ENCODE peak calls at places on chromosomes 6 and 20, in six cellular contexts. C, F, D, E, U and X are unnamed samples.

GRCh38 chr20:40654876-40655275 is 34.2 kb downstream of the MAFB start:
- DNase-seq in C (no peak), F (no peak), D (no peak), E (no peak), U (no peak), X (no peak)

GRCh38 chr20:6121504-6121903 is 1.3 kb downstream of the FERMT1 start:
- DNase-seq in C (no peak), F (no peak), D (no peak), E (no peak), U (no peak), X (no peak)

GRCh38 chr6:157615411-157615763 is 207.7 kb upstream of the SNX9 start:
- DNase-seq in C (no peak), F (no peak), D (no peak), E (no peak), U (no peak), X (no peak)

GRCh38 chr20:35226775-35227681 is 538 bp downstream of the MMP24 start:
- DNase-seq in C (peak), F (no peak), D (peak), E (peak), U (peak), X (peak)

GRCh38 chr20:1334370-1334731 is 5.4 kb upstream of the SDCBP2 start:
- DNase-seq in C (no peak), F (no peak), D (no peak), E (no peak), U (no peak), X (no peak)

GRCh38 chr20:5080384-5080877 is 39.3 kb downstream of the PCNA start:
- DNase-seq in C (peak), F (no peak), D (peak), E (no peak), U (no peak), X (peak)

GRCh38 chr6:111628117-111628866 is 22.6 kb upstream of the TRAF3IP2 start:
- DNase-seq in C (no peak), F (no peak), D (no peak), E (no peak), U (no peak), X (peak)

GRCh38 chr20:1500496-1500895 is 9.3 kb upstream of the SIRPB2 start:
- DNase-seq in C (no peak), F (no peak), D (no peak), E (no peak), U (no peak), X (no peak)

GRCh38 chr6:9532621-9533557 is 882.0 kb downstream of the TFAP2A start:
- DNase-seq in C (no peak), F (no peak), D (peak), E (no peak), U (no peak), X (no peak)

GRCh38 chr6:154572592-154572991 is 62.1 kb upstream of the CNKSR3 start:
- DNase-seq in C (no peak), F (no peak), D (no peak), E (no peak), U (no peak), X (no peak)

GRCh38 chr6:111997863-111998191 is 56.1 kb upstream of the CCN6 start:
- DNase-seq in C (no peak), F (no peak), D (no peak), E (no peak), U (no peak), X (no peak)

GRCh38 chr20:49595811-49596545 is 28.0 kb upstream of the PTGIS start:
- DNase-seq in C (peak), F (no peak), D (peak), E (no peak), U (no peak), X (no peak)

GRCh38 chr20:45971425-45971674 is 653 bp downstream of the ZNF335 start:
- DNase-seq in C (no peak), F (no peak), D (no peak), E (no peak), U (no peak), X (no peak)

GRCh38 chr6:470901-471448 is 79.4 kb downstream of the IRF4 start:
- DNase-seq in C (no peak), F (no peak), D (no peak), E (no peak), U (peak), X (no peak)

GRCh38 chr6:170497845-170498281 is 55.2 kb downstream of the PSMB1 start:
- DNase-seq in C (no peak), F (no peak), D (peak), E (peak), U (peak), X (no peak)

GRCh38 chr6:54071941-54072340 is 39.3 kb upstream of the MLIP start:
- DNase-seq in C (no peak), F (no peak), D (peak), E (no peak), U (no peak), X (no peak)

GRCh38 chr6:32794510-32794909 is 22.3 kb downstream of the HLA-DOB start:
- DNase-seq in C (no peak), F (no peak), D (no peak), E (no peak), U (no peak), X (peak)

GRCh38 chr6:159104163-159104885 is 59.5 kb upstream of the TAGAP start:
- DNase-seq in C (peak), F (no peak), D (peak), E (peak), U (peak), X (peak)

GRCh38 chr20:60115452-60115851 is 157.2 kb downstream of the CDH26 start:
- DNase-seq in C (no peak), F (no peak), D (no peak), E (no peak), U (no peak), X (no peak)

GRCh38 chr6:12013368-12013617 is 1.2 kb downstream of the HIVEP1 start:
- DNase-seq in C (no peak), F (no peak), D (no peak), E (no peak), U (no peak), X (peak)

GRCh38 chr20:61963149-61963548 is 102.5 kb downstream of the TAF4 start:
- DNase-seq in C (no peak), F (no peak), D (no peak), E (no peak), U (no peak), X (peak)

GRCh38 chr20:10239954-10240353 is 21.3 kb downstream of the SNAP25 start:
- DNase-seq in C (peak), F (no peak), D (no peak), E (no peak), U (no peak), X (no peak)

GRCh38 chr6:87756858-87757257 is 54.8 kb upstream of the AKIRIN2 start:
- DNase-seq in C (peak), F (no peak), D (peak), E (no peak), U (no peak), X (peak)

GRCh38 chr20:58209652-58210397 is 18.6 kb downstream of the ANKRD60 start:
- DNase-seq in C (peak), F (peak), D (peak), E (peak), U (peak), X (peak)

DNA sequence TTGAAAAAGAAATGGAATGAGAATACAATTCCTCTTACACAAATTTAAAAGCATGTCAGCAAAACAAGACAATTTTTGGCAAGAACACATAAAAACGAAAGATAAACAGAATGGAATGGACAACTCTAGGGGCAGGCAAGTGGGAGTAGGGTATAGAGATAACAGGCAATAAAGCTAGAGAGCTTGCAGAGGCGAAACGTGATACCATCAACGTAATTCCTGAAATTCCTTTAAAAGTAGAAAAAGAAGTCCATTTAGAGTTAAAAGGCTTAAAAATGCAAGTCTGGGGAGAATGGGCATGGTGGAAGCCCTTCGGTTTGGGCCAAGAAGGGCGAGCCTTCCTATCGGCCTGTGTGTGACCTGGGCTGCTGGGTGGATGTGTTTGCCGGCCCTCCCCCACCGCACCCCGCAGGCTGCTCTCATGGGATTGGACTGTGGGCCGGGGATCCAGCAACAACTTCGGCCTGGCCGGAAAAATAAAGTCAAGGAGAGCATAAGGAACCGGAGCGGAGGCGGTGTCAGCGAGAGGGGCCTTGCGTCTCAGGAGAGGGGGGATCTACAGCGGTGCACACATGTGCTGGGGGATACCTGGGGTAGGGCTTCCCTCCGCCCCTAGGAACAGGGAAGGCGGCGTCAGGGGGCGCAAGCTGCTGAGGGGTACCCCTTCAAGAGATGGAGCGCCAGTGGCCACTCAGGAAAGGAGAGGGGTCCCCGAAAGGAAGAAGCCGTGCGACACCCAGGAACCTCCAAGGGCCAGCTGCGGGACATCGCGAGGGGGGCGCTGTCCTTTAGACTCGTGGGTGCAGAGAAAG is 4.1 kb downstream of the TMEM239 start:
- DNase-seq in C (peak), F (no peak), D (peak), E (no peak), U (peak), X (peak)
- H2AFZ ChIP-seq in C (peak), F (no peak), D (no peak), E (peak), U (peak), X (no peak)

GRCh38 chr6:31722173-31722572 is 627 bp upstream of the LY6G6C start:
- DNase-seq in C (no peak), F (no peak), D (no peak), E (no peak), U (no peak), X (no peak)

GRCh38 chr6:31723245-31723979 is at the start of gene MPIG6B:
- DNase-seq in C (no peak), F (no peak), D (no peak), E (no peak), U (no peak), X (peak)

GRCh38 chr6:31721351-31722020 is at the start of gene LY6G6C:
- DNase-seq in C (no peak), F (no peak), D (no peak), E (no peak), U (no peak), X (peak)

GRCh38 chr6:31725502-31726350 is 2.6 kb downstream of the MPIG6B start:
- DNase-seq in C (no peak), F (no peak), D (no peak), E (no peak), U (no peak), X (no peak)

GRCh38 chr6:31723980-31724691 is 963 bp downstream of the MPIG6B start:
- DNase-seq in C (no peak), F (no peak), D (no peak), E (no peak), U (no peak), X (peak)
- H3K4me3 ChIP-seq in C (no peak), F (no peak), D (no peak), E (no peak), U (no peak), X (no peak)

DNA sequence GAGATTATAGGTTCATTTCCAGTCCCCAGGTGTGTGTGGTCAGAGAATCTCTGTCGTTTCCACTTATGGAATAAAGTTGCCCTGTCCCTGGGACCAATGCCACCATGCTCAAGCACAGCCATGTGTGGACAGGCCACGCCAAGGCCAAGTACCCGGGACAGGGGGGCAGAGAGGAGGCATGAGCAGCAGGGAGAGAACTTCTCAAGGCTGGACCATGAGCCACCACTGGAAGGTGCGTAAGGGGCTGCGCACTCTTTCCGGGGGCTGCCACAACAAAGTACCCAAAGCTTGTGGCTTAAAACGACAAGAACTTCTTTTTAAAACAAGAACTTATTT is 209.2 kb upstream of the KCNQ5 start:
- DNase-seq in C (no peak), F (no peak), D (no peak), E (no peak), U (no peak), X (no peak)
- H2AFZ ChIP-seq in C (peak), F (no peak), D (no peak), E (no peak), U (no peak), X (peak)

GRCh38 chr20:50651676-50652075 is 39.7 kb downstream of the RIPOR3 start:
- DNase-seq in C (no peak), F (no peak), D (no peak), E (no peak), U (no peak), X (no peak)

GRCh38 chr20:50658804-50659380 is 32.5 kb downstream of the RIPOR3 start:
- DNase-seq in C (no peak), F (no peak), D (no peak), E (no peak), U (no peak), X (no peak)

GRCh38 chr20:50652702-50653294 is 38.5 kb downstream of the RIPOR3 start:
- DNase-seq in C (peak), F (no peak), D (peak), E (no peak), U (no peak), X (no peak)

GRCh38 chr20:50654899-50655298 is 36.4 kb downstream of the RIPOR3 start:
- DNase-seq in C (no peak), F (no peak), D (peak), E (no peak), U (no peak), X (no peak)

DNA sequence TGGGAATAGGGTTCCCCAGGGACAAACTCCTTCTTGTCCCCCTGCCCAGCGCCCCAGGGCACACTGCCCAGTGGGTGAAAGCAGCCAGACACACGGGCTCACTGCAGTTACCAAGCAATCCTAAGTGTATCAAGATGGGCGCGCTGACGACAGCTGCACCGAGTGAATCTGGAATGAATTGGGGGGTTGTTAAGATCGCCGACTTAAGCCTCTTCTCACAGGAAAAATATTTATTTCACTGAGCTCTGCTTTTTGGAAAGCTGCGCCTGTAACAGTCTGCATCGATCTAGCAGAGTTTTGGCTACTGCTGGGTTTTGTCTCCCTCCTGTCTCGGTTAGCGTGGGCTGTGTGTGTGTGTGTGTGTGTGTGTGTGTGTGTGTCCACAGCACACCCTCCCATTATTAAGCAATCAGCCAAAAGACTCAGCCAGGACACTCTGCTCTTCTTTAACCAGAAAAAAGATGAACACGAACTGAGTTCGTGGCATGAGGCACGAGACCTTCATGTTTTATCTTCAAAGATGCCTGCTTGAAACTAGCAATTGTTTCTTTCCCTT is 35.9 kb downstream of the RIPOR3 start:
- DNase-seq in C (peak), F (no peak), D (peak), E (no peak), U (peak), X (no peak)
- H3K4me3 ChIP-seq in C (no peak), F (no peak), D (no peak), E (no peak), U (no peak), X (peak)

GRCh38 chr6:44257007-44257752 is at the start of gene SLC35B2:
- DNase-seq in C (peak), F (no peak), D (peak), E (peak), U (peak), X (peak)

GRCh38 chr6:44254201-44254956 is 2.9 kb downstream of the SLC35B2 start:
- DNase-seq in C (no peak), F (no peak), D (no peak), E (no peak), U (no peak), X (peak)

GRCh38 chr6:44254957-44255808 is 2.1 kb downstream of the SLC35B2 start:
- DNase-seq in C (no peak), F (no peak), D (peak), E (no peak), U (no peak), X (peak)

GRCh38 chr6:44256291-44257006 is 879 bp downstream of the SLC35B2 start:
- DNase-seq in C (no peak), F (no peak), D (no peak), E (no peak), U (no peak), X (peak)

GRCh38 chr6:44255848-44256247 is 1.5 kb downstream of the SLC35B2 start:
- DNase-seq in C (no peak), F (no peak), D (no peak), E (no peak), U (no peak), X (peak)
- H2AFZ ChIP-seq in C (no peak), F (no peak), D (no peak), E (no peak), U (no peak), X (no peak)